ENCODE peak calls at places on chromosomes 13 and 19, in four cellular contexts. One of them, this sample, is unnamed.

GRCh38 chr13:30409911-30410704 is 12.2 kb upstream of the UBE2L5 start:
- DNase-seq in GM23338: no peak
- DNase-seq in CD4-positive, alpha-beta T cell: no peak
- DNase-seq in thoracic aorta: no peak
- DNase-seq in this sample: no peak

GRCh38 chr13:34040863-34041262 is 222.9 kb downstream of the RFC3 start:
- DNase-seq in GM23338: no peak
- DNase-seq in CD4-positive, alpha-beta T cell: no peak
- DNase-seq in thoracic aorta: no peak
- DNase-seq in this sample: no peak

GRCh38 chr19:3573162-3573857 is 566 bp downstream of the HMG20B start:
- DNase-seq in GM23338: peak
- DNase-seq in CD4-positive, alpha-beta T cell: no peak
- DNase-seq in thoracic aorta: no peak
- DNase-seq in this sample: no peak

GRCh38 chr13:19957320-19958118 is 1.0 kb upstream of the ZMYM2 start:
- DNase-seq in GM23338: peak
- DNase-seq in CD4-positive, alpha-beta T cell: peak
- DNase-seq in thoracic aorta: peak
- DNase-seq in this sample: peak

GRCh38 chr13:85223883-85224656 is 575.1 kb downstream of the SLITRK6 start:
- DNase-seq in GM23338: no peak
- DNase-seq in CD4-positive, alpha-beta T cell: no peak
- DNase-seq in thoracic aorta: no peak
- DNase-seq in this sample: no peak

GRCh38 chr19:45442408-45442926 is 18.8 kb upstream of the ERCC1 start:
- DNase-seq in GM23338: no peak
- DNase-seq in CD4-positive, alpha-beta T cell: no peak
- DNase-seq in thoracic aorta: no peak
- DNase-seq in this sample: no peak

GRCh38 chr13:107210216-107211010 is 642.5 kb upstream of the ARGLU1 start:
- DNase-seq in GM23338: no peak
- DNase-seq in CD4-positive, alpha-beta T cell: no peak
- DNase-seq in thoracic aorta: no peak
- DNase-seq in this sample: no peak

GRCh38 chr19:29378126-29378525 is 147.7 kb upstream of the VSTM2B start:
- DNase-seq in GM23338: no peak
- DNase-seq in CD4-positive, alpha-beta T cell: no peak
- DNase-seq in thoracic aorta: no peak
- DNase-seq in this sample: no peak

GRCh38 chr19:13841339-13842293 is 35.3 kb upstream of the NANOS3 start:
- DNase-seq in GM23338: no peak
- DNase-seq in CD4-positive, alpha-beta T cell: no peak
- DNase-seq in thoracic aorta: no peak
- DNase-seq in this sample: no peak

GRCh38 chr13:40190656-40191100 is 475.8 kb downstream of the FOXO1 start:
- DNase-seq in GM23338: no peak
- DNase-seq in CD4-positive, alpha-beta T cell: peak
- DNase-seq in thoracic aorta: no peak
- DNase-seq in this sample: no peak

GRCh38 chr13:79833972-79834371 is 353.0 kb downstream of the NDFIP2 start:
- DNase-seq in GM23338: no peak
- DNase-seq in CD4-positive, alpha-beta T cell: no peak
- DNase-seq in thoracic aorta: no peak
- DNase-seq in this sample: no peak

GRCh38 chr19:41253660-41254059 is 10.5 kb upstream of the HNRNPUL1 start:
- DNase-seq in GM23338: no peak
- DNase-seq in CD4-positive, alpha-beta T cell: no peak
- DNase-seq in thoracic aorta: no peak
- DNase-seq in this sample: no peak

GRCh38 chr19:15137777-15138176 is 30.6 kb downstream of the SYDE1 start:
- DNase-seq in GM23338: no peak
- DNase-seq in CD4-positive, alpha-beta T cell: no peak
- DNase-seq in thoracic aorta: no peak
- DNase-seq in this sample: no peak

GRCh38 chr13:51221674-51222509 is at the start of gene FAM124A:
- DNase-seq in GM23338: peak
- DNase-seq in CD4-positive, alpha-beta T cell: peak
- DNase-seq in thoracic aorta: no peak
- DNase-seq in this sample: no peak

GRCh38 chr13:106917673-106918652 is 350.0 kb upstream of the ARGLU1 start:
- DNase-seq in GM23338: peak
- DNase-seq in CD4-positive, alpha-beta T cell: peak
- DNase-seq in thoracic aorta: peak
- DNase-seq in this sample: peak

GRCh38 chr19:32817252-32817912 is 52.2 kb downstream of the SLC7A9 start:
- DNase-seq in GM23338: no peak
- DNase-seq in CD4-positive, alpha-beta T cell: no peak
- DNase-seq in thoracic aorta: no peak
- DNase-seq in this sample: no peak

GRCh38 chr19:1633269-1633606 is 19.2 kb downstream of the TCF3 start:
- DNase-seq in GM23338: no peak
- DNase-seq in CD4-positive, alpha-beta T cell: no peak
- DNase-seq in thoracic aorta: no peak
- DNase-seq in this sample: no peak

GRCh38 chr19:6381030-6381750 is 5.5 kb upstream of the PSPN start:
- DNase-seq in GM23338: no peak
- DNase-seq in CD4-positive, alpha-beta T cell: no peak
- DNase-seq in thoracic aorta: no peak
- DNase-seq in this sample: no peak

GRCh38 chr19:14167594-14168138 is 31.3 kb upstream of the ASF1B start:
- DNase-seq in GM23338: no peak
- DNase-seq in CD4-positive, alpha-beta T cell: peak
- DNase-seq in thoracic aorta: no peak
- DNase-seq in this sample: no peak

GRCh38 chr13:59744747-59745394 is 418.9 kb downstream of the DIAPH3 start:
- DNase-seq in GM23338: peak
- DNase-seq in CD4-positive, alpha-beta T cell: no peak
- DNase-seq in thoracic aorta: no peak
- DNase-seq in this sample: no peak

GRCh38 chr13:100798739-100799361 is 124.3 kb upstream of the TMTC4 start:
- DNase-seq in GM23338: no peak
- DNase-seq in CD4-positive, alpha-beta T cell: no peak
- DNase-seq in thoracic aorta: no peak
- DNase-seq in this sample: no peak

GRCh38 chr13:113545455-113545930 is 39.1 kb upstream of the TFDP1 start:
- DNase-seq in GM23338: no peak
- DNase-seq in CD4-positive, alpha-beta T cell: no peak
- DNase-seq in thoracic aorta: no peak
- DNase-seq in this sample: no peak

GRCh38 chr13:78606471-78607408 is 3.4 kb upstream of the POU4F1 start:
- DNase-seq in GM23338: peak
- DNase-seq in CD4-positive, alpha-beta T cell: no peak
- DNase-seq in thoracic aorta: no peak
- DNase-seq in this sample: no peak

GRCh38 chr13:28717170-28717569 is 1.6 kb downstream of the SLC46A3 start:
- DNase-seq in GM23338: no peak
- DNase-seq in CD4-positive, alpha-beta T cell: no peak
- DNase-seq in thoracic aorta: no peak
- DNase-seq in this sample: no peak

GRCh38 chr13:52838433-52839107 is 9.9 kb downstream of the PCDH8 start:
- DNase-seq in GM23338: peak
- DNase-seq in CD4-positive, alpha-beta T cell: no peak
- DNase-seq in thoracic aorta: no peak
- DNase-seq in this sample: no peak

GRCh38 chr13:33153421-33154381 is 131.9 kb downstream of the STARD13 start:
- DNase-seq in GM23338: peak
- DNase-seq in CD4-positive, alpha-beta T cell: no peak
- DNase-seq in thoracic aorta: peak
- DNase-seq in this sample: no peak

GRCh38 chr13:20831933-20832332 is 58.2 kb upstream of the EEF1AKMT1 start:
- DNase-seq in GM23338: no peak
- DNase-seq in CD4-positive, alpha-beta T cell: no peak
- DNase-seq in thoracic aorta: no peak
- DNase-seq in this sample: no peak

GRCh38 chr13:96130818-96131217 is 40.9 kb downstream of the HS6ST3 start:
- DNase-seq in GM23338: peak
- DNase-seq in CD4-positive, alpha-beta T cell: no peak
- DNase-seq in thoracic aorta: no peak
- DNase-seq in this sample: no peak

GRCh38 chr19:2603320-2603719 is 99.2 kb downstream of the GNG7 start:
- DNase-seq in GM23338: peak
- DNase-seq in CD4-positive, alpha-beta T cell: no peak
- DNase-seq in thoracic aorta: no peak
- DNase-seq in this sample: no peak

GRCh38 chr13:106063591-106064308 is 471.7 kb downstream of the EFNB2 start:
- DNase-seq in GM23338: no peak
- DNase-seq in CD4-positive, alpha-beta T cell: no peak
- DNase-seq in thoracic aorta: no peak
- DNase-seq in this sample: no peak

GRCh38 chr13:30572859-30573275 is 44.9 kb upstream of the USPL1 start:
- DNase-seq in GM23338: peak
- DNase-seq in CD4-positive, alpha-beta T cell: no peak
- DNase-seq in thoracic aorta: no peak
- DNase-seq in this sample: no peak

GRCh38 chr19:16371540-16371986 is 46.9 kb downstream of the KLF2 start:
- DNase-seq in GM23338: no peak
- DNase-seq in CD4-positive, alpha-beta T cell: peak
- DNase-seq in thoracic aorta: no peak
- DNase-seq in this sample: no peak

GRCh38 chr13:109918179-109918651 is 131.8 kb upstream of the IRS2 start:
- DNase-seq in GM23338: no peak
- DNase-seq in CD4-positive, alpha-beta T cell: no peak
- DNase-seq in thoracic aorta: no peak
- DNase-seq in this sample: no peak

GRCh38 chr19:47209323-47210179 is 21.4 kb downstream of the BBC3 start:
- DNase-seq in GM23338: peak
- DNase-seq in CD4-positive, alpha-beta T cell: no peak
- DNase-seq in thoracic aorta: no peak
- DNase-seq in this sample: no peak

GRCh38 chr13:69580255-69580654 is 527.4 kb upstream of the ATXN8OS start:
- DNase-seq in GM23338: peak
- DNase-seq in CD4-positive, alpha-beta T cell: no peak
- DNase-seq in thoracic aorta: no peak
- DNase-seq in this sample: no peak

GRCh38 chr13:113084094-113084942 is 21.3 kb upstream of the F7 start:
- DNase-seq in GM23338: peak
- DNase-seq in CD4-positive, alpha-beta T cell: no peak
- DNase-seq in thoracic aorta: no peak
- DNase-seq in this sample: no peak

GRCh38 chr13:43425234-43425633 is 361.5 kb downstream of the ENOX1 start:
- DNase-seq in GM23338: peak
- DNase-seq in CD4-positive, alpha-beta T cell: no peak
- DNase-seq in thoracic aorta: no peak
- DNase-seq in this sample: no peak
- TF ChIP-seq CTCF in GM23338: no peak
- TF ChIP-seq CTCF in CD4-positive, alpha-beta T cell: no peak
- TF ChIP-seq CTCF in thoracic aorta: no peak
- TF ChIP-seq CTCF in this sample: no peak

DNA sequence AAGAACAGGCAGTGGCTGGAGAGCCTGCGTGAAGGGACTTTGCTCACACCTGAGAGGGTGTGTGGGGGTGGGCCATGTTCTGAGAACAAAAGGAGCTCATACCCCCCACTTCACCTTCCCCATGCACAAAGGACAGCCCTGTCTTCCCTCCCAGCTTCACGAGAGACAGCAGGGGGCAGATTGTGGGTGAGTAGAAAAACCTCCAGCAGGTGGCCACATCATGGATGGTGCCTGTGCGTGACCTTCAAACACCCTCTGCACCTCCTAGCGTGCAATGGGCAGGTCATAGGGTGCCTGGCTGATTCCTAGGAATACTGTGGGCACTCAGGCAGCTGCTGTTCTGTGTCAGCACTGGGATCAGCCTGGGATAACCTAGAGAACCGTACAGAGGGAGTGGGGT is 36.3 kb upstream of the PSG9 start:
- DNase-seq in GM23338: peak
- DNase-seq in CD4-positive, alpha-beta T cell: no peak
- DNase-seq in thoracic aorta: no peak
- DNase-seq in this sample: no peak
- TF ChIP-seq CTCF in GM23338: no peak
- TF ChIP-seq CTCF in CD4-positive, alpha-beta T cell: no peak
- TF ChIP-seq CTCF in thoracic aorta: no peak
- TF ChIP-seq CTCF in this sample: no peak

DNA sequence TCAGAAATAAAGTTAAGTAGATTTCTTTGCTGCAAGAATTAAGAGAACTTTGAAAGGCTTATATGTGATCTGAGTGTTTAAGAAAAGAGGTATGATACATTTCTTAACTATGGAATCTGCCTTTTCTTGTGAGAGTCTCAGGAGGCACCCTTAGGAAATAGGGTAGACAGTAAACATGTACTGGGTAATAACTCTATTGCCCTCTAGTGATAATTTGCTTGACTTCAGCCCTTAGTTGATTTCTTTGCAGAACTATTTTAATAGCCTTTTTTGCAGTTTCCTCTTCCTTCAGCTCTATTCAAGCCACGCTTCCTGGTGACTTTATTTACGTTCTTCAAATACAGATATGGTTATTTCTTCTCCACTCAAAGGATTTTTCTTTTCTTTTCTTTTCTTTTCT is 37.0 kb upstream of the CCNA1 start:
- DNase-seq in GM23338: peak
- DNase-seq in CD4-positive, alpha-beta T cell: no peak
- DNase-seq in thoracic aorta: no peak
- DNase-seq in this sample: no peak
- TF ChIP-seq CTCF in GM23338: peak
- TF ChIP-seq CTCF in CD4-positive, alpha-beta T cell: no peak
- TF ChIP-seq CTCF in thoracic aorta: peak
- TF ChIP-seq CTCF in this sample: no peak

DNA sequence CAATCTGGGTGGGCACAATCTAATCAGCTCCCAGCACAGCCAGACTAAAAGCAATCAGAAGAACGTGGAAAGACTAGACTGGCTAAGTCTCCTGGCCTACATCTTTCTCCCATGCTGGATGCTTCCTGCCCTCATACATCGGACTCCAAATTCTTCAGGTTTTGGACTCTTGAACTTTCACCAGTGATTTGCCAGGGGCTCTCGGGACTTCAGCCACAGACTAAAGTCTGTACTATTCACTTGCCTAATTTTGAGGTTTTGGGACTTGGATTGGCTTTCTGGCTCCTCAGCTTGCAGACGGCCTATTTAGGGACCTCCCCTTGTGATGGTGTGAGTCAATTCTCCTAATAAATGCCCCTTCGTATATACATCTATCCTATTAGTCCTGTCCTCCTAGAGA is 66.6 kb upstream of the SOX21 start:
- DNase-seq in GM23338: no peak
- DNase-seq in CD4-positive, alpha-beta T cell: no peak
- DNase-seq in thoracic aorta: no peak
- DNase-seq in this sample: no peak
- TF ChIP-seq CTCF in GM23338: no peak
- TF ChIP-seq CTCF in CD4-positive, alpha-beta T cell: no peak
- TF ChIP-seq CTCF in thoracic aorta: no peak
- TF ChIP-seq CTCF in this sample: no peak